ENCODE peak calls at places on chromosomes 1 and 21, in ten cellular contexts. H, N, E, Z, K, M, P, Y, C and L are unnamed samples. For H3K27me3, the result is how much of the 10 kb centered on the place peaks cover.

GRCh38 chr1:60924964-60925798 is 157.2 kb upstream of the NFIA start:
- DNase-seq in Y (no peak), E (no peak), P (no peak), N (no peak), Z (no peak), K (no peak), M (peak), C (peak), H (no peak), L (no peak)

GRCh38 chr1:83763281-83764095 is 235.4 kb downstream of the TTLL7 start:
- DNase-seq in N (no peak), H (no peak), E (no peak), C (no peak), Z (no peak), K (no peak), M (no peak), Y (no peak), P (no peak), L (no peak)

GRCh38 chr1:29368936-29369932 is 132.9 kb downstream of the PTPRU start:
- DNase-seq in E (no peak), M (no peak), Z (no peak), C (no peak), N (no peak), K (no peak), Y (no peak), H (no peak), P (no peak), L (peak)

GRCh38 chr1:20400341-20401177 is 85.5 kb downstream of the CAMK2N1 start:
- DNase-seq in M (peak), H (no peak), E (no peak), Y (no peak), P (no peak), N (peak), K (no peak), C (no peak), Z (no peak), L (no peak)

GRCh38 chr21:46307625-46308024 is 16.0 kb downstream of the C21orf58 start:
- DNase-seq in K (no peak), P (no peak), C (no peak), M (no peak), E (no peak), H (no peak), Z (no peak), Y (peak), N (peak), L (no peak)

GRCh38 chr1:9730096-9730901 is 78.8 kb downstream of the PIK3CD start:
- DNase-seq in K (no peak), Y (no peak), H (no peak), E (no peak), M (peak), Z (no peak), P (peak), N (no peak), C (no peak), L (peak)

GRCh38 chr1:16425125-16426025 is 11.8 kb downstream of the SPATA21 start:
- DNase-seq in M (no peak), Y (no peak), K (no peak), P (no peak), N (no peak), E (no peak), C (peak), Z (no peak), H (no peak), L (no peak)

GRCh38 chr1:240492832-240493440 is 119.0 kb downstream of the GREM2 start:
- DNase-seq in M (peak), E (no peak), N (peak), P (no peak), K (peak), Z (no peak), H (no peak), Y (no peak), C (peak), L (no peak)

GRCh38 chr21:18030248-18030647 is 211.1 kb upstream of the C21orf91 start:
- DNase-seq in K (no peak), C (no peak), N (no peak), H (no peak), M (no peak), E (no peak), Z (no peak), P (no peak), Y (no peak), L (no peak)

GRCh38 chr1:11178021-11179015 is 10.8 kb upstream of the ANGPTL7 start:
- DNase-seq in Z (no peak), Y (no peak), N (peak), P (no peak), C (no peak), M (no peak), H (no peak), E (no peak), K (no peak), L (no peak)

GRCh38 chr1:234882898-234883297 is 245.7 kb downstream of the TOMM20 start:
- DNase-seq in N (no peak), C (no peak), P (no peak), H (no peak), K (no peak), Y (no peak), Z (no peak), M (no peak), E (peak), L (peak)

GRCh38 chr1:156657161-156657970 is 15.4 kb downstream of the BCAN start:
- DNase-seq in C (peak), P (peak), Z (peak), H (peak), Y (no peak), K (peak), N (peak), M (peak), E (peak), L (peak)

GRCh38 chr1:168386949-168387586 is 106.4 kb downstream of the TBX19 start:
- DNase-seq in K (peak), H (peak), Z (peak), P (no peak), C (no peak), M (peak), N (peak), E (peak), Y (no peak), L (peak)

GRCh38 chr1:245056913-245057312 is 97.9 kb upstream of the KIF26B start:
- DNase-seq in Z (no peak), P (no peak), C (no peak), E (no peak), M (no peak), K (peak), H (no peak), N (no peak), Y (no peak), L (no peak)

GRCh38 chr1:177448652-177449351 is 278.0 kb downstream of the BRINP2 start:
- DNase-seq in M (no peak), P (no peak), N (peak), K (no peak), Z (no peak), H (no peak), E (no peak), C (no peak), Y (no peak), L (no peak)

GRCh38 chr1:232385221-232385620 is 244.7 kb downstream of the SIPA1L2 start:
- DNase-seq in P (no peak), Z (no peak), H (no peak), M (no peak), E (no peak), Y (no peak), K (no peak), C (no peak), N (peak), L (peak)

GRCh38 chr1:208907785-208908184 is 663.6 kb upstream of the PLXNA2 start:
- DNase-seq in H (no peak), K (no peak), Y (no peak), M (no peak), P (no peak), C (no peak), N (no peak), E (no peak), Z (no peak), L (no peak)

GRCh38 chr1:193709607-193710006 is 523.2 kb upstream of the B3GALT2 start:
- DNase-seq in C (no peak), Y (no peak), P (no peak), N (no peak), M (no peak), K (no peak), Z (no peak), E (no peak), H (no peak), L (no peak)

GRCh38 chr1:234851450-234852438 is 241.8 kb upstream of the IRF2BP2 start:
- DNase-seq in Z (no peak), E (no peak), Y (no peak), M (no peak), K (no peak), N (peak), H (no peak), P (no peak), C (no peak), L (no peak)

GRCh38 chr1:66652556-66652955 is 99.7 kb upstream of the DYNLT5 start:
- DNase-seq in M (no peak), E (no peak), Z (no peak), K (no peak), N (peak), H (no peak), P (no peak), Y (no peak), C (no peak), L (no peak)

GRCh38 chr1:22043175-22043769 is 9.2 kb upstream of the CDC42 start:
- DNase-seq in Z (no peak), M (no peak), P (no peak), N (no peak), Y (no peak), H (peak), C (no peak), E (no peak), K (no peak), L (no peak)

GRCh38 chr1:168428063-168428731 is 115.6 kb downstream of the XCL2 start:
- DNase-seq in Y (no peak), Z (no peak), N (peak), E (no peak), C (no peak), P (no peak), H (no peak), K (no peak), M (peak), L (peak)

GRCh38 chr1:34781071-34781843 is at the start of gene GJB3:
- DNase-seq in M (peak), H (no peak), C (peak), Z (no peak), N (peak), K (peak), P (no peak), Y (no peak), E (peak), L (peak)

GRCh38 chr1:173868266-173869107 is at the start of gene ZBTB37:
- DNase-seq in Y (no peak), C (peak), P (peak), Z (peak), H (peak), M (peak), K (peak), N (peak), E (peak), L (peak)

GRCh38 chr1:158189637-158190036 is 8.9 kb downstream of the CD1D start:
- DNase-seq in N (no peak), M (no peak), K (no peak), Z (no peak), E (no peak), C (no peak), Y (no peak), P (no peak), H (no peak), L (no peak)

GRCh38 chr1:172357753-172358152 is 62.7 kb upstream of the C1orf105 start:
- DNase-seq in K (no peak), H (no peak), C (no peak), Z (no peak), E (no peak), P (no peak), N (no peak), M (no peak), Y (no peak), L (no peak)

GRCh38 chr1:90831910-90832309 is 114.8 kb upstream of the BARHL2 start:
- DNase-seq in M (no peak), C (no peak), P (no peak), K (no peak), H (no peak), N (no peak), E (no peak), Z (no peak), Y (no peak), L (no peak)
- H3K27me3 ChIP-seq in M (half or more), C (under half), P (half or more), K (half or more), H (under half), N (under half), E (under half), Z (half or more), Y (under half), L (half or more)

GRCh38 chr1:222865718-222866117 is 50.9 kb downstream of the DISP1 start:
- DNase-seq in E (no peak), N (no peak), C (no peak), K (no peak), M (no peak), P (no peak), Z (no peak), H (no peak), Y (no peak), L (no peak)
- H3K27me3 ChIP-seq in E (under half), N (under half), C (under half), K (under half), M (under half), P (under half), Z (under half), H (under half), Y (under half), L (under half)

GRCh38 chr1:37755951-37756350 is 9.0 kb downstream of the EPHA10 start:
- DNase-seq in H (no peak), Y (no peak), Z (no peak), K (no peak), E (no peak), P (no peak), M (no peak), N (no peak), C (no peak), L (no peak)
- H3K27me3 ChIP-seq in H (under half), Y (under half), Z (under half), K (half or more), E (under half), P (half or more), M (half or more), N (under half), C (under half), L (under half)

GRCh38 chr1:46530791-46531409 is 20.5 kb downstream of the KNCN start:
- DNase-seq in N (no peak), H (no peak), K (no peak), E (no peak), Y (no peak), C (no peak), M (peak), Z (no peak), P (no peak), L (no peak)

GRCh38 chr1:46533179-46533864 is 18.1 kb downstream of the KNCN start:
- DNase-seq in K (peak), H (no peak), E (peak), P (no peak), Z (peak), C (no peak), M (peak), Y (no peak), N (peak), L (no peak)

GRCh38 chr1:46532498-46533178 is 18.8 kb downstream of the KNCN start:
- DNase-seq in M (peak), K (peak), N (peak), Z (peak), Y (no peak), C (peak), H (peak), P (peak), E (peak), L (peak)

GRCh38 chr1:46530311-46530710 is 21.1 kb downstream of the KNCN start:
- DNase-seq in Y (no peak), C (no peak), H (no peak), E (no peak), P (no peak), M (no peak), K (no peak), Z (no peak), N (no peak), L (no peak)

DNA sequence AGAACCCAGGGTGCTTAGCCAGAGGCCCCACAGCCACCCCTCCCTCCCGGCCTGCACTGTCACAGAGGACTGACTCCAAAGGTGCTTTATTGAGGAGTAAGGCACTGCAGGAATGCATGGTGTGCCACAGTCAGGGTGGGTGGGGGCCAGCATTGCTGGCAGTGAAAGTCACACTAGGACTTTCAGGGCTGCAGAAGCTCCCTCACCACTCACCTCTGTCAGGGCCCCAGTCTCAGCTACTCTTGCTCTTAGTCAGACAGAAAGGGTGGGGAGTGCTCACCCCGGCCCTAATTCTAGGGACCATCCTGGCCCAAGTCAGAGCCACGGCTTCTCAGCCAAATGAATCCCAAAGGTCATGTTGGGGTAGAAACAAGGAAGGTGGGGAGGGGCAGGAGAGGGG is 19.4 kb downstream of the KNCN start:
- DNase-seq in K (no peak), H (no peak), C (no peak), N (no peak), Z (no peak), P (no peak), Y (no peak), E (no peak), M (no peak), L (no peak)
- H3K27me3 ChIP-seq in K (half or more), H (under half), C (under half), N (under half), Z (under half), P (under half), Y (under half), E (under half), M (half or more), L (under half)

DNA sequence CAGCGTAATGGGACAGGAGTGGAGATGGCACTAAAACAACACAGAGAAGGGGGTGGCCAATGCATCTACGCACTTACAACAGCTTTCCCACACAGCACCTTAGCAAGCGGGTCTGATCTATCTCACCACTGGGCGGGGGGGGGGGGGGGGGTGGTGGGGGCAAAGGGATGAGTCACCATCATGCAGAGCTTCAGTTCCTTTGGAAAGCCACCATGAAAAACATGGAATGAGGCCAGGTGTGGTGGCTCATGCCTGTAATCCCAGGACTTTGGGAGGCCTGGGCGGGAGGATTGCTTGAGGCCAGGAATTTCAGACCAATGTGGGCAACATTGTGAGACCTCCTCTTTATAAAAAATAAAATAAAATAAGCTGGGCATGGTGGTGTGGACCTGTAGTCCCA is 47.2 kb downstream of the KLHDC7A start:
- DNase-seq in M (no peak), E (no peak), Z (no peak), Y (no peak), N (no peak), H (no peak), K (peak), P (no peak), C (peak), L (no peak)
- H3K27me3 ChIP-seq in M (under half), E (under half), Z (under half), Y (under half), N (under half), H (under half), K (under half), P (under half), C (under half), L (under half)